ENCODE peak calls at places on chromosomes 12 and 14, in ten cellular contexts. C is nephron progenitor cell; S is activated naive CD8-positive, alpha-beta T cell treated with anti-CD3 and anti-CD28 coated beads, Interleukin-2, amount 50 U/mL, for 24 hours; T is NCI-H2107; V is PC-3; Z is neural progenitor cell; P is hypothalamus; A is GDM1; O is adrenal gland; D is activated CD4-positive, alpha-beta T cell treated with anti-CD3 and anti-CD28 coated beads, Interleukin-2, amount 50 U/mL, for 48 hours. H is an unnamed sample.

GRCh38 chr12:120216742-120217595 is 16.1 kb upstream of the RPLP0 start:
- DNase-seq in S (no peak), D (no peak), C (no peak), Z (no peak), P (no peak), V (no peak), A (no peak), T (no peak), O (no peak), H (no peak)

GRCh38 chr14:70448633-70449032 is 3.3 kb upstream of the ADAM21 start:
- DNase-seq in T (no peak), V (peak), S (no peak), P (no peak), O (no peak), C (no peak), A (no peak), Z (no peak), D (no peak), H (no peak)

GRCh38 chr14:83463500-83464098 is 1929.9 kb upstream of the SEL1L start:
- DNase-seq in A (peak), P (no peak), V (peak), S (peak), Z (peak), C (peak), T (peak), O (peak), D (peak), H (no peak)

GRCh38 chr14:74085828-74086227 is 1.1 kb downstream of the LIN52 start:
- DNase-seq in S (no peak), D (no peak), O (no peak), C (no peak), P (no peak), T (no peak), Z (no peak), V (no peak), A (no peak), H (no peak)

GRCh38 chr14:22560638-22561365 is 28.2 kb downstream of the DAD1 start:
- DNase-seq in V (peak), C (no peak), A (peak), S (no peak), P (no peak), Z (no peak), T (no peak), O (no peak), D (peak), H (no peak)

GRCh38 chr12:123912415-123913385 is 59.9 kb downstream of the CCDC92 start:
- DNase-seq in T (no peak), P (no peak), Z (peak), D (no peak), A (no peak), S (no peak), C (no peak), O (no peak), V (no peak), H (peak)

GRCh38 chr12:57842342-57843294 is 3.9 kb downstream of the CTDSP2 start:
- DNase-seq in S (no peak), A (no peak), C (peak), D (no peak), Z (peak), T (no peak), P (no peak), V (no peak), O (no peak), H (peak)

GRCh38 chr12:18461738-18462137 is 200.4 kb downstream of the PIK3C2G start:
- DNase-seq in D (no peak), T (no peak), C (no peak), V (no peak), S (no peak), P (no peak), A (no peak), O (no peak), Z (no peak), H (no peak)

GRCh38 chr12:87332987-87333761 is 696.0 kb downstream of the C12orf50 start:
- DNase-seq in D (no peak), V (no peak), P (no peak), A (no peak), T (no peak), O (no peak), Z (no peak), C (no peak), S (no peak), H (no peak)

GRCh38 chr14:69625299-69626131 is 14.1 kb downstream of the SUSD6 start:
- DNase-seq in C (no peak), V (no peak), S (peak), D (peak), Z (no peak), A (peak), P (no peak), O (peak), T (no peak), H (peak)

GRCh38 chr12:50033317-50033679 is 8.0 kb upstream of the RACGAP1 start:
- DNase-seq in Z (no peak), C (no peak), V (no peak), S (no peak), D (no peak), O (no peak), P (no peak), T (no peak), A (peak), H (no peak)

GRCh38 chr12:115752913-115753726 is 524.4 kb downstream of the MED13L start:
- DNase-seq in O (peak), A (no peak), T (peak), V (peak), C (peak), S (no peak), Z (peak), P (no peak), D (no peak), H (no peak)

GRCh38 chr12:123145211-123145610 is 5.7 kb downstream of the PITPNM2 start:
- DNase-seq in T (no peak), D (no peak), S (no peak), O (peak), A (no peak), C (no peak), P (no peak), Z (no peak), V (no peak), H (no peak)

GRCh38 chr14:81219821-81220487 is 805 bp downstream of the GTF2A1 start:
- DNase-seq in Z (peak), S (peak), D (peak), V (peak), O (peak), C (peak), T (peak), P (no peak), A (no peak), H (peak)

GRCh38 chr12:45989857-45990467 is 412 bp downstream of the SCAF11 start:
- DNase-seq in D (peak), C (no peak), A (peak), S (peak), T (peak), O (peak), V (peak), P (peak), Z (peak), H (peak)

GRCh38 chr14:74618078-74618952 is 6.3 kb upstream of the LTBP2 start:
- DNase-seq in A (peak), V (peak), Z (no peak), P (no peak), S (peak), T (no peak), D (peak), O (peak), C (no peak), H (peak)

GRCh38 chr12:122830517-122831214 is 4.6 kb upstream of the HIP1R start:
- DNase-seq in D (no peak), O (no peak), P (no peak), T (no peak), S (no peak), Z (no peak), V (peak), A (no peak), C (no peak), H (no peak)

GRCh38 chr12:120783197-120783596 is 57.6 kb downstream of the ACADS start:
- DNase-seq in Z (no peak), S (no peak), P (no peak), V (peak), A (no peak), T (no peak), O (no peak), C (no peak), D (no peak), H (no peak)

GRCh38 chr12:44885902-44886301 is 9.8 kb upstream of the NELL2 start:
- DNase-seq in Z (no peak), A (no peak), T (no peak), V (no peak), O (no peak), P (no peak), C (no peak), D (no peak), S (no peak), H (no peak)

GRCh38 chr12:2596441-2596840 is 198.3 kb upstream of the FKBP4 start:
- DNase-seq in C (no peak), V (no peak), D (no peak), S (no peak), A (no peak), O (no peak), T (no peak), P (no peak), Z (no peak), H (no peak)

GRCh38 chr12:79725987-79726386 is 35.2 kb upstream of the PAWR start:
- DNase-seq in Z (no peak), C (no peak), O (no peak), D (no peak), P (no peak), V (peak), T (no peak), A (no peak), S (no peak), H (no peak)

GRCh38 chr12:68240975-68241374 is 12.4 kb downstream of the IL22 start:
- DNase-seq in T (no peak), C (no peak), D (peak), P (no peak), V (peak), Z (no peak), A (no peak), S (peak), O (no peak), H (no peak)

GRCh38 chr14:67618617-67619063 is 1.1 kb upstream of the ARG2 start:
- DNase-seq in V (peak), T (peak), Z (peak), P (no peak), C (peak), A (peak), S (peak), O (no peak), D (no peak), H (peak)

GRCh38 chr12:34287986-34288962 is 266.0 kb downstream of the ALG10 start:
- DNase-seq in Z (no peak), D (no peak), A (no peak), V (no peak), C (no peak), O (peak), S (no peak), P (no peak), T (no peak), H (no peak)

GRCh38 chr14:23154876-23155587 is 28.4 kb downstream of the SLC7A8 start:
- DNase-seq in O (peak), A (no peak), P (no peak), T (no peak), C (no peak), Z (peak), D (no peak), V (peak), S (no peak), H (no peak)

GRCh38 chr12:105120551-105120950 is 13.0 kb downstream of the WASHC4 start:
- DNase-seq in C (no peak), A (no peak), V (peak), P (no peak), O (no peak), T (no peak), D (no peak), S (no peak), Z (no peak), H (no peak)

GRCh38 chr14:37170237-37170636 is 2.2 kb downstream of the SLC25A21 start:
- DNase-seq in S (no peak), P (no peak), V (no peak), O (no peak), A (no peak), C (no peak), T (peak), D (no peak), Z (no peak), H (no peak)

GRCh38 chr12:50765325-50765911 is 1.5 kb downstream of the ATF1 start:
- DNase-seq in S (peak), T (peak), O (peak), D (peak), P (no peak), C (peak), A (no peak), Z (peak), V (peak), H (peak)

GRCh38 chr12:122203301-122203967 is at the start of gene B3GNT4:
- DNase-seq in P (no peak), S (peak), V (peak), A (no peak), C (peak), Z (peak), D (peak), T (peak), O (peak), H (peak)

GRCh38 chr12:82652071-82652470 is 34.6 kb upstream of the TMTC2 start:
- DNase-seq in P (no peak), S (no peak), A (no peak), Z (no peak), T (no peak), D (no peak), O (no peak), C (no peak), V (no peak), H (no peak)

GRCh38 chr12:48183876-48184548 is 568 bp downstream of the CCDC184 start:
- DNase-seq in O (no peak), T (no peak), A (no peak), V (no peak), Z (peak), D (peak), P (no peak), S (peak), C (peak), H (no peak)

GRCh38 chr12:103800252-103800771 is 40.7 kb downstream of the NT5DC3 start:
- DNase-seq in T (peak), Z (no peak), S (no peak), O (peak), V (no peak), D (no peak), C (no peak), A (no peak), P (peak), H (no peak)

GRCh38 chr12:78120866-78121590 is 290.3 kb downstream of the NAV3 start:
- DNase-seq in S (no peak), O (no peak), D (no peak), A (no peak), T (no peak), V (peak), Z (no peak), C (no peak), P (no peak), H (no peak)

GRCh38 chr12:69966409-69966808 is 141.4 kb downstream of the MYRFL start:
- DNase-seq in P (no peak), S (no peak), T (no peak), Z (no peak), V (peak), O (no peak), A (no peak), D (no peak), C (no peak), H (no peak)

GRCh38 chr14:70646705-70647104 is 5.0 kb downstream of the TTC9 start:
- DNase-seq in V (no peak), A (no peak), T (no peak), S (no peak), D (no peak), C (no peak), Z (peak), P (no peak), O (no peak), H (no peak)

GRCh38 chr12:107351716-107352115 is 258.4 kb upstream of the CRY1 start:
- DNase-seq in O (no peak), D (no peak), T (no peak), A (no peak), C (no peak), V (peak), P (no peak), Z (no peak), S (no peak), H (no peak)

GRCh38 chr14:75440733-75441474 is 13.1 kb downstream of the JDP2 start:
- DNase-seq in Z (no peak), S (no peak), V (no peak), T (no peak), P (no peak), D (no peak), C (no peak), O (peak), A (no peak), H (no peak)

GRCh38 chr14:38197761-38198345 is 9.9 kb upstream of the SSTR1 start:
- DNase-seq in V (no peak), C (no peak), A (no peak), P (no peak), S (no peak), Z (no peak), T (no peak), O (no peak), D (no peak), H (no peak)